ENCODE peak calls at places on chromosomes 5 and 9, in five cellular contexts. One of them, this sample, is unnamed. For H3K4me1, the result is how much of the 10 kb centered on the place peaks cover.

GRCh38 chr5:69129413-69129812 is 35.6 kb downstream of the SLC30A5 start:
- DNase-seq in naive thymus-derived CD4-positive, alpha-beta T cell: no peak
- DNase-seq in neural progenitor cell: no peak
- DNase-seq in HCT116: no peak
- DNase-seq in aorta: no peak
- DNase-seq in this sample: no peak

GRCh38 chr9:97985058-97985861 is 2.1 kb downstream of the ANP32B start:
- DNase-seq in naive thymus-derived CD4-positive, alpha-beta T cell: peak
- DNase-seq in neural progenitor cell: peak
- DNase-seq in HCT116: no peak
- DNase-seq in aorta: peak
- DNase-seq in this sample: no peak

GRCh38 chr5:96432245-96433065 is 593 bp downstream of the PCSK1 start:
- DNase-seq in naive thymus-derived CD4-positive, alpha-beta T cell: no peak
- DNase-seq in neural progenitor cell: peak
- DNase-seq in HCT116: no peak
- DNase-seq in aorta: peak
- DNase-seq in this sample: no peak

GRCh38 chr9:93096811-93097382 is 880 bp downstream of the CARD19 start:
- DNase-seq in naive thymus-derived CD4-positive, alpha-beta T cell: no peak
- DNase-seq in neural progenitor cell: no peak
- DNase-seq in HCT116: no peak
- DNase-seq in aorta: peak
- DNase-seq in this sample: no peak

GRCh38 chr9:93058357-93059096 is at the start of gene SUSD3:
- DNase-seq in naive thymus-derived CD4-positive, alpha-beta T cell: peak
- DNase-seq in neural progenitor cell: peak
- DNase-seq in HCT116: peak
- DNase-seq in aorta: peak
- DNase-seq in this sample: peak

GRCh38 chr9:88034964-88035363 is 60.6 kb upstream of the CDK20 start:
- DNase-seq in naive thymus-derived CD4-positive, alpha-beta T cell: no peak
- DNase-seq in neural progenitor cell: no peak
- DNase-seq in HCT116: no peak
- DNase-seq in aorta: no peak
- DNase-seq in this sample: no peak

GRCh38 chr5:114838937-114839336 is 330.8 kb downstream of the TRIM36 start:
- DNase-seq in naive thymus-derived CD4-positive, alpha-beta T cell: no peak
- DNase-seq in neural progenitor cell: no peak
- DNase-seq in HCT116: no peak
- DNase-seq in aorta: no peak
- DNase-seq in this sample: no peak

GRCh38 chr5:74934949-74935751 is 69.0 kb upstream of the FAM169A start:
- DNase-seq in naive thymus-derived CD4-positive, alpha-beta T cell: peak
- DNase-seq in neural progenitor cell: peak
- DNase-seq in HCT116: peak
- DNase-seq in aorta: no peak
- DNase-seq in this sample: peak

GRCh38 chr9:107438211-107439030 is 51.1 kb downstream of the KLF4 start:
- DNase-seq in naive thymus-derived CD4-positive, alpha-beta T cell: no peak
- DNase-seq in neural progenitor cell: peak
- DNase-seq in HCT116: no peak
- DNase-seq in aorta: no peak
- DNase-seq in this sample: no peak

GRCh38 chr5:119274024-119274766 is 81.6 kb upstream of the TNFAIP8 start:
- DNase-seq in naive thymus-derived CD4-positive, alpha-beta T cell: no peak
- DNase-seq in neural progenitor cell: no peak
- DNase-seq in HCT116: peak
- DNase-seq in aorta: no peak
- DNase-seq in this sample: no peak

GRCh38 chr5:132358760-132359159 is 10.8 kb upstream of the SLC22A5 start:
- DNase-seq in naive thymus-derived CD4-positive, alpha-beta T cell: no peak
- DNase-seq in neural progenitor cell: no peak
- DNase-seq in HCT116: no peak
- DNase-seq in aorta: no peak
- DNase-seq in this sample: no peak

GRCh38 chr5:105899726-105900125 is 1771.0 kb downstream of the EFNA5 start:
- DNase-seq in naive thymus-derived CD4-positive, alpha-beta T cell: no peak
- DNase-seq in neural progenitor cell: no peak
- DNase-seq in HCT116: no peak
- DNase-seq in aorta: no peak
- DNase-seq in this sample: no peak

GRCh38 chr9:76620586-76620985 is 143.7 kb upstream of the PCA3 start:
- DNase-seq in naive thymus-derived CD4-positive, alpha-beta T cell: no peak
- DNase-seq in neural progenitor cell: no peak
- DNase-seq in HCT116: no peak
- DNase-seq in aorta: no peak
- DNase-seq in this sample: no peak

GRCh38 chr9:110455860-110456259 is 118.2 kb upstream of the TXNDC8 start:
- DNase-seq in naive thymus-derived CD4-positive, alpha-beta T cell: no peak
- DNase-seq in neural progenitor cell: no peak
- DNase-seq in HCT116: no peak
- DNase-seq in aorta: no peak
- DNase-seq in this sample: no peak

GRCh38 chr9:31067418-31067817 is 1317.0 kb upstream of the ACO1 start:
- DNase-seq in naive thymus-derived CD4-positive, alpha-beta T cell: no peak
- DNase-seq in neural progenitor cell: no peak
- DNase-seq in HCT116: no peak
- DNase-seq in aorta: no peak
- DNase-seq in this sample: no peak

GRCh38 chr5:40734986-40735385 is 20.8 kb downstream of the TTC33 start:
- DNase-seq in naive thymus-derived CD4-positive, alpha-beta T cell: no peak
- DNase-seq in neural progenitor cell: no peak
- DNase-seq in HCT116: no peak
- DNase-seq in aorta: no peak
- DNase-seq in this sample: no peak

GRCh38 chr9:81083062-81083461 is 606.3 kb downstream of the TLE1 start:
- DNase-seq in naive thymus-derived CD4-positive, alpha-beta T cell: no peak
- DNase-seq in neural progenitor cell: peak
- DNase-seq in HCT116: no peak
- DNase-seq in aorta: no peak
- DNase-seq in this sample: no peak

GRCh38 chr9:82201186-82201585 is 212.6 kb downstream of the SPATA31D1 start:
- DNase-seq in naive thymus-derived CD4-positive, alpha-beta T cell: no peak
- DNase-seq in neural progenitor cell: no peak
- DNase-seq in HCT116: no peak
- DNase-seq in aorta: no peak
- DNase-seq in this sample: no peak

GRCh38 chr9:133704711-133705181 is 33.4 kb downstream of the SARDH start:
- DNase-seq in naive thymus-derived CD4-positive, alpha-beta T cell: no peak
- DNase-seq in neural progenitor cell: no peak
- DNase-seq in HCT116: no peak
- DNase-seq in aorta: peak
- DNase-seq in this sample: no peak

GRCh38 chr5:160021818-160022446 is 13.0 kb downstream of the TTC1 start:
- DNase-seq in naive thymus-derived CD4-positive, alpha-beta T cell: peak
- DNase-seq in neural progenitor cell: peak
- DNase-seq in HCT116: peak
- DNase-seq in aorta: no peak
- DNase-seq in this sample: peak

GRCh38 chr9:110933350-110934001 is 104.8 kb downstream of the LPAR1 start:
- DNase-seq in naive thymus-derived CD4-positive, alpha-beta T cell: no peak
- DNase-seq in neural progenitor cell: no peak
- DNase-seq in HCT116: no peak
- DNase-seq in aorta: no peak
- DNase-seq in this sample: no peak

GRCh38 chr5:56282241-56282640 is 49.1 kb upstream of the ANKRD55 start:
- DNase-seq in naive thymus-derived CD4-positive, alpha-beta T cell: no peak
- DNase-seq in neural progenitor cell: no peak
- DNase-seq in HCT116: no peak
- DNase-seq in aorta: no peak
- DNase-seq in this sample: no peak

GRCh38 chr5:132830436-132831094 is at the start of gene SHROOM1:
- DNase-seq in naive thymus-derived CD4-positive, alpha-beta T cell: no peak
- DNase-seq in neural progenitor cell: peak
- DNase-seq in HCT116: peak
- DNase-seq in aorta: peak
- DNase-seq in this sample: no peak

GRCh38 chr9:81470864-81471263 is 218.5 kb downstream of the TLE1 start:
- DNase-seq in naive thymus-derived CD4-positive, alpha-beta T cell: no peak
- DNase-seq in neural progenitor cell: no peak
- DNase-seq in HCT116: no peak
- DNase-seq in aorta: no peak
- DNase-seq in this sample: no peak

GRCh38 chr5:77066823-77067442 is 20.2 kb downstream of the ZBED3 start:
- DNase-seq in naive thymus-derived CD4-positive, alpha-beta T cell: no peak
- DNase-seq in neural progenitor cell: no peak
- DNase-seq in HCT116: no peak
- DNase-seq in aorta: no peak
- DNase-seq in this sample: no peak

GRCh38 chr9:127754099-127754760 is 19.1 kb upstream of the TOR2A start:
- DNase-seq in naive thymus-derived CD4-positive, alpha-beta T cell: no peak
- DNase-seq in neural progenitor cell: peak
- DNase-seq in HCT116: no peak
- DNase-seq in aorta: no peak
- DNase-seq in this sample: no peak

GRCh38 chr9:112757300-112757883 is 6.8 kb downstream of the SNX30 start:
- DNase-seq in naive thymus-derived CD4-positive, alpha-beta T cell: no peak
- DNase-seq in neural progenitor cell: no peak
- DNase-seq in HCT116: no peak
- DNase-seq in aorta: no peak
- DNase-seq in this sample: no peak

GRCh38 chr9:112755675-112756074 is 5.1 kb downstream of the SNX30 start:
- DNase-seq in naive thymus-derived CD4-positive, alpha-beta T cell: no peak
- DNase-seq in neural progenitor cell: no peak
- DNase-seq in HCT116: no peak
- DNase-seq in aorta: no peak
- DNase-seq in this sample: no peak

GRCh38 chr9:112753725-112754124 is 3.2 kb downstream of the SNX30 start:
- DNase-seq in naive thymus-derived CD4-positive, alpha-beta T cell: no peak
- DNase-seq in neural progenitor cell: no peak
- DNase-seq in HCT116: peak
- DNase-seq in aorta: no peak
- DNase-seq in this sample: no peak

GRCh38 chr9:112754578-112754977 is 4.0 kb downstream of the SNX30 start:
- DNase-seq in naive thymus-derived CD4-positive, alpha-beta T cell: no peak
- DNase-seq in neural progenitor cell: no peak
- DNase-seq in HCT116: peak
- DNase-seq in aorta: no peak
- DNase-seq in this sample: peak

DNA sequence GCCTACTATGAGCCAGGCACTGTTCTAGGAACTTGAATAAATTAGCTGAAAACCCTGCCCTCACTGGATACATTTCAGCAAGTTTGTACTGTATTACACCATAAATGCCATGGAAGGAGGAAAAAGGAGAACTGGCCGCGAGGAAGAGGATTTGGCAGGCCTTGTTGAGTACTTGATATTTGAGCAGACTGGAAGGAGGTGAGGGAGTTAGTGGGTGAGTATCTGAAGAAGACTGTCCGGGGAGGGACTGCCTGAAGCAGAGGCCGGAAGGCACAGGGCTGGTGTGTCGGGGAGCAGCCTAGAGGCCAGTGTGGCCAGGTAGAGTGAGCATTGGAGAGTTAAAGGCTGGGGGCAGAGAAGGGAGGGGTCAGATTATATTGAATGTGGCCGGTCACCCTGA is 4.5 kb downstream of the SNX30 start:
- DNase-seq in naive thymus-derived CD4-positive, alpha-beta T cell: no peak
- DNase-seq in neural progenitor cell: no peak
- DNase-seq in HCT116: no peak
- DNase-seq in aorta: no peak
- DNase-seq in this sample: no peak
- H3K27ac ChIP-seq in naive thymus-derived CD4-positive, alpha-beta T cell: no peak
- H3K27ac ChIP-seq in neural progenitor cell: no peak
- H3K27ac ChIP-seq in HCT116: peak
- H3K27ac ChIP-seq in aorta: no peak
- H3K27ac ChIP-seq in this sample: no peak

DNA sequence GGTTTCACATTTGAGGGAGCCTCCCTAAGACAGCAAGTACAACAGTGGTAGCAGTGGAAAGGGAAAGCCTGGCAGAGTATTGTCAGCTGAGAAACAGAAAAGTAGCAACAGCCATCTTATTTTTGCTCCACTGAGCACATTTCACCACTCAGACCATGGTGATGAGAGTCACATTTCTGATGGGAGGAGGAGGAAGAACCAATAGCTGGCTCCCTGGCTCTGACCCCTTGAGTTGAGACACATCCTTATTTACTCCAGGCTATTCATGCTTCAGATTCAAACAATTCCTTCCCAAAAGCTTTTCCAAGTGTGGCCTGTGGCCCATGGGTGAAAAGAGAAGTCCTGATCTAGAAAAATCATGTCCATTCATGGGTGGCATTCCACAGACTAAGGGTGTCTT is 236.3 kb downstream of the ARHGAP26 start:
- DNase-seq in naive thymus-derived CD4-positive, alpha-beta T cell: no peak
- DNase-seq in neural progenitor cell: no peak
- DNase-seq in HCT116: no peak
- DNase-seq in aorta: no peak
- DNase-seq in this sample: no peak
- H3K4me1 ChIP-seq in naive thymus-derived CD4-positive, alpha-beta T cell: under half
- H3K4me1 ChIP-seq in neural progenitor cell: under half
- H3K4me1 ChIP-seq in HCT116: under half
- H3K4me1 ChIP-seq in aorta: under half
- H3K4me1 ChIP-seq in this sample: under half

DNA sequence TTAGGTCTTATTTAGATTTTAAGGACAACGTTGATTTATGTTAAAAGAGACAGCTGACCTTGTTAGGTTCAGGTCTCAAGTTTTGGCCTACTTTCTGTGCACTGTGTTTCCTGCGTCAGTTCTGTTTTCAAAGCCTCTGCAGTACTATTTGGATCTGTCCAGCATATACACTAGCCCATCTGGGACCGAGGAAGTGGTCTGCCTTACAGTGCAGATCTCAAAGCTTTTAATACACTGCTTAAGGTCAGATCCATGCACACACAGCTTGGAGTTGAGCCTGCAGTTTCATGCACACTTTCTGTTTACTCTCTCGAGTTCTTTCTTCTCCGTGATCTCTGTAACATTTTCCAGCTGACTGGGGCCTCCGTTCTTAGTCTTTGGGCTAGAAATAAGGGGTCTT is 24.1 kb downstream of the CARTPT start:
- DNase-seq in naive thymus-derived CD4-positive, alpha-beta T cell: no peak
- DNase-seq in neural progenitor cell: no peak
- DNase-seq in HCT116: no peak
- DNase-seq in aorta: no peak
- DNase-seq in this sample: no peak
- H3K27ac ChIP-seq in naive thymus-derived CD4-positive, alpha-beta T cell: no peak
- H3K27ac ChIP-seq in neural progenitor cell: no peak
- H3K27ac ChIP-seq in HCT116: no peak
- H3K27ac ChIP-seq in aorta: no peak
- H3K27ac ChIP-seq in this sample: no peak

GRCh38 chr5:135394095-135394494 is 4.9 kb downstream of the MACROH2A1 start:
- DNase-seq in naive thymus-derived CD4-positive, alpha-beta T cell: no peak
- DNase-seq in neural progenitor cell: no peak
- DNase-seq in HCT116: no peak
- DNase-seq in aorta: no peak
- DNase-seq in this sample: no peak
- H3K4me1 ChIP-seq in naive thymus-derived CD4-positive, alpha-beta T cell: under half
- H3K4me1 ChIP-seq in neural progenitor cell: under half
- H3K4me1 ChIP-seq in HCT116: under half
- H3K4me1 ChIP-seq in aorta: under half
- H3K4me1 ChIP-seq in this sample: under half